ENCODE peak calls at places on chromosomes 16 and 17, in four cellular contexts. Q is HepG2, I is GM12878, O is SK-N-SH. C is an unnamed sample.

GRCh38 chr16:20104563-20105183 is 31.0 kb upstream of the GPR139 start:
- DNase-seq in I (no peak), O (no peak), Q (no peak), C (no peak)

GRCh38 chr16:11370084-11370931 is 25.0 kb downstream of the RMI2 start:
- DNase-seq in I (peak), Q (peak), O (no peak), C (peak)

GRCh38 chr16:50154369-50154947 is 1.4 kb downstream of the TENT4B start:
- DNase-seq in O (peak), Q (no peak), I (no peak), C (no peak)

GRCh38 chr17:3887811-3888210 is 5.0 kb downstream of the CAMKK1 start:
- DNase-seq in Q (no peak), I (no peak), O (no peak), C (no peak)

GRCh38 chr17:3980381-3980975 is 16.2 kb upstream of the ATP2A3 start:
- DNase-seq in Q (no peak), I (no peak), O (peak), C (no peak)

GRCh38 chr16:77951788-77952187 is 70.6 kb upstream of the CLEC3A start:
- DNase-seq in I (peak), O (peak), Q (peak), C (no peak)

GRCh38 chr16:50165473-50165872 is 12.4 kb downstream of the TENT4B start:
- DNase-seq in I (no peak), Q (peak), O (no peak), C (no peak)

GRCh38 chr16:81521141-81521626 is 76.6 kb downstream of the CMIP start:
- DNase-seq in I (no peak), Q (no peak), O (peak), C (no peak)

GRCh38 chr17:44356241-44356640 is 7.4 kb downstream of the FAM171A2 start:
- DNase-seq in Q (no peak), I (no peak), O (no peak), C (no peak)

GRCh38 chr17:34173221-34173620 is 81.9 kb upstream of the CCL2 start:
- DNase-seq in I (no peak), O (no peak), Q (no peak), C (no peak)

GRCh38 chr16:57873218-57873617 is 70.9 kb upstream of the KIFC3 start:
- DNase-seq in I (no peak), O (no peak), Q (no peak), C (no peak)

GRCh38 chr17:57861737-57862409 is 12.0 kb upstream of the MRPS23 start:
- DNase-seq in O (peak), Q (peak), I (no peak), C (no peak)

GRCh38 chr16:56222482-56222997 is 31.3 kb downstream of the GNAO1 start:
- DNase-seq in I (no peak), O (no peak), Q (no peak), C (no peak)

GRCh38 chr17:42537826-42538451 is 1.9 kb downstream of the NAGLU start:
- DNase-seq in O (no peak), I (no peak), Q (no peak), C (no peak)

GRCh38 chr17:17200831-17201230 is 5.3 kb downstream of the PLD6 start:
- DNase-seq in I (no peak), Q (no peak), O (no peak), C (no peak)

GRCh38 chr16:35733278-35733965 is 2274.0 kb downstream of the TP53TG3F start:
- DNase-seq in Q (no peak), I (no peak), O (no peak), C (no peak)

GRCh38 chr17:20071824-20072691 is 62.9 kb downstream of the SPECC1 start:
- DNase-seq in O (no peak), Q (no peak), I (no peak), C (no peak)

GRCh38 chr16:22782299-22782698 is 31.7 kb upstream of the HS3ST2 start:
- DNase-seq in Q (no peak), O (peak), I (no peak), C (peak)

GRCh38 chr16:65117701-65118448 is 4.0 kb downstream of the CDH11 start:
- DNase-seq in O (peak), I (peak), Q (peak), C (peak)

GRCh38 chr16:83948914-83949723 is 3.9 kb upstream of the OSGIN1 start:
- DNase-seq in O (no peak), I (no peak), Q (peak), C (no peak)

GRCh38 chr16:71359431-71359830 is 908 bp downstream of the CALB2 start:
- DNase-seq in Q (no peak), I (no peak), O (no peak), C (no peak)

GRCh38 chr17:72167593-72167992 is 46.8 kb downstream of the SOX9 start:
- DNase-seq in O (no peak), I (no peak), Q (no peak), C (no peak)

GRCh38 chr17:80859004-80859941 is 132.4 kb upstream of the CHMP6 start:
- DNase-seq in Q (no peak), I (no peak), O (peak), C (no peak)

GRCh38 chr17:32569171-32570080 is 82.6 kb downstream of the CDK5R1 start:
- DNase-seq in Q (no peak), I (peak), O (no peak), C (no peak)

GRCh38 chr17:56995776-56996175 is 17.8 kb downstream of the SCPEP1 start:
- DNase-seq in O (no peak), I (no peak), Q (no peak), C (no peak)

GRCh38 chr17:6353161-6353560 is 81.8 kb downstream of the AIPL1 start:
- DNase-seq in Q (no peak), I (no peak), O (no peak), C (no peak)

GRCh38 chr16:56257260-56257659 is 66.0 kb downstream of the GNAO1 start:
- DNase-seq in I (no peak), O (peak), Q (no peak), C (no peak)

GRCh38 chr16:3854740-3855139 is 25.8 kb downstream of the CREBBP start:
- DNase-seq in O (no peak), Q (no peak), I (no peak), C (no peak)

GRCh38 chr17:82246040-82246364 is 17.2 kb downstream of the SLC16A3 start:
- DNase-seq in Q (no peak), O (no peak), I (no peak), C (no peak)

GRCh38 chr17:82247175-82247823 is 18.5 kb downstream of the SLC16A3 start:
- DNase-seq in O (no peak), I (no peak), Q (no peak), C (no peak)

GRCh38 chr17:82247856-82248671 is 19.2 kb downstream of the SLC16A3 start:
- DNase-seq in I (no peak), O (peak), Q (no peak), C (no peak)

GRCh38 chr17:82245144-82246039 is 16.6 kb downstream of the SLC16A3 start:
- DNase-seq in O (no peak), Q (no peak), I (no peak), C (no peak)

GRCh38 chr17:82246365-82247174 is 17.7 kb downstream of the SLC16A3 start:
- DNase-seq in Q (no peak), I (no peak), O (peak), C (no peak)
- TF ChIP-seq GABPA in Q (no peak), I (no peak), O (no peak), C (no peak)

DNA sequence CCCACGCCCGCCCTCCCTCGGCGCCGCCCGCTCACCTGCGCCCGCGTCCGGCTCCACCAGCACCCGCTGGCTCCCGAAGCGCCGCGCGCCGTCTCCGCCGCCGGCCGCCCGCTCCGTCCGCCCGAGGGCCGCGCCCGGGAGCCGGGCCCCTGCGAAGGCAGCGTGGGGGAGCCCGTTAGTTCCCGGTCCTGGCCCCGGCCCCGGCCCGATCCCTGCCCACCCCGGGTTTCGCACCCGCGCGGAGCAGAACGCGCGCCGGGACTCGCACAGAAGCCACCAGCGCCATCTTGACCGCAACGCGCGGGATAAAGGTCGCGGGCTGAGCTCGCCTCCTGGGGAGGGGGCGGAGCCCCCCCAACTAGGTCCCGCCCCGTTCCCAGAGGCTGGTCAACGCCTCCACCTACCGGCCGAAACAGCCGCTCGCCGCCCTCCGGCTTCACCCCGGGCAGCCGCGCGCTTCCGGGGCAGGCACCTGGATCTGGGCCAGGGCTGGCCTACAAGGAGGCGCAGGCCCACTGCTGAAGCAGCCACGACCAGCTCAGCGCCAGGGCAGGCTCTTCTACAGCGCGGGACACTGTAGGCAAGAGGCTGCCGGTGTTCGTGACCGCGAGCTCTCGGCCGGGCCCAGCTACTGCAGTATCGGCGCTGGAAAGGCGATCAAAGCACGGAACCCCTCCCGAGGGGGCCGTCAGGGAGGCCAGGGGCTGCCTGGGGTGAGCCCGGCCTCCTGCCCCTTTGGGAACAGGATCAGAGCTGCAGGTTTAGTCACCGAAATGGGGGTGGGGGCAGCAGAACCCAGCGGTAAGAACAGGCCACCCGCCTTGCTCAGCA is at the start of gene ECI1:
- DNase-seq in I (peak), Q (peak), O (peak), C (peak)
- TF ChIP-seq REST in I (no peak), Q (peak), O (peak), C (peak)

GRCh38 chr16:72588554-72588953 is 416.6 kb upstream of the PMFBP1 start:
- DNase-seq in Q (no peak), O (no peak), I (no peak), C (no peak)

GRCh38 chr16:72590179-72590937 is 418.4 kb upstream of the PMFBP1 start:
- DNase-seq in Q (no peak), I (peak), O (no peak), C (no peak)
- TF ChIP-seq GABPA in Q (no peak), I (no peak), O (no peak), C (no peak)

GRCh38 chr16:88665570-88665969 is 2.7 kb upstream of the MVD start:
- DNase-seq in Q (no peak), I (no peak), O (no peak), C (no peak)

GRCh38 chr16:88662222-88662842 is 559 bp downstream of the MVD start:
- DNase-seq in Q (no peak), I (no peak), O (no peak), C (no peak)

GRCh38 chr16:88667496-88667895 is 4.6 kb upstream of the MVD start:
- DNase-seq in O (peak), Q (no peak), I (no peak), C (no peak)

GRCh38 chr16:88662843-88663606 is at the start of gene MVD:
- DNase-seq in Q (peak), O (peak), I (peak), C (peak)

GRCh38 chr16:88665148-88665547 is 2.3 kb upstream of the MVD start:
- DNase-seq in Q (no peak), I (no peak), O (no peak), C (no peak)
- TF ChIP-seq REST in Q (no peak), I (no peak), O (no peak), C (no peak)

DNA sequence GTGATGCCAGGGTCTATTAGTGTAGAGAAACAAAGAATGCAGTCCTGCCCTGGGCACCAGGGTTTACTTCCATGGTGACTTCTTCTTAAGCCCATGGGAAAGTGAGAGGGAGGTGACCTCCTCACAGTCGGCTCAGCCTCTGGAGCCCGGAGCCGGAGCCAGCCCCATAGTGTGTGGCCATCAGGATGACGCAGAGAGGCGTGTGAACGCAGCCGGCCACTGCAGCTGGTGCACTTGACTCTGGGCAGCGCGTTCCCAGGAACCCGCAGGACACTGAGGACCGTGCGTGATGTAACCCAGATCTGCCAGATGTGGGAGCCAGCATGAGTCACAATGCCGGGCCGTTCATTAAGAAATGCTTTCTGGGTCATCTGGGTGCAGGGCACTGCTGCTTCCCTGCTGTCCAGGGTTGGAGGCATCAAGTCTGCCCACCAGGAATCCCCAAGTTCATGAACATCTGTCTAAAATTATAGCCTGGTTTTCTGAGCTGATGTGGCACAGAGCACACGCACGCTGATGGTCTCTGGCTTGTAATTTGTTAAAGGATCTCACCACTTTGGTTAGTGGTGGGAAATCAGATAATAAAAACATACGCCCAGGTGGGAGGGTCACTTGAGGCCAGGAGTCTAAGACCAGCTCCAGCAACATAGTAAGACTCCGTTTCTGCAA is 114.1 kb downstream of the PITPNC1 start:
- DNase-seq in I (no peak), Q (peak), O (peak), C (peak)
- TF ChIP-seq GABPA in I (no peak), Q (no peak), O (no peak), C (no peak)

GRCh38 chr16:1985466-1986150 is 1.6 kb downstream of the GFER start:
- DNase-seq in O (no peak), Q (no peak), I (no peak), C (no peak)

GRCh38 chr16:1983053-1983543 is 895 bp upstream of the GFER start:
- DNase-seq in Q (no peak), I (no peak), O (no peak), C (no peak)

GRCh38 chr16:1984347-1985225 is 593 bp downstream of the GFER start:
- DNase-seq in O (no peak), I (no peak), Q (peak), C (no peak)

GRCh38 chr16:1981972-1982574 is 804 bp upstream of the NOXO1 start:
- DNase-seq in I (no peak), O (no peak), Q (peak), C (no peak)

GRCh38 chr16:1983544-1984346 is at the start of gene GFER:
- DNase-seq in O (peak), I (peak), Q (peak), C (no peak)
- TF ChIP-seq REST in O (peak), I (no peak), Q (no peak), C (peak)

C was measured in HL-60.